ENCODE peak calls at places on chromosome 13, in five cellular contexts. W is tibial nerve, R is SK-N-SH, S is MM.1S, F is cardiac muscle cell. J is an unnamed sample.

GRCh38 chr13:90732049-90732448 is 615.4 kb upstream of the MIR17HG start:
- DNase-seq in W (no peak), R (no peak), S (no peak), F (no peak), J (peak)

GRCh38 chr13:76164290-76164689 is 528.2 kb downstream of the LMO7 start:
- DNase-seq in W (no peak), R (no peak), S (no peak), F (no peak), J (no peak)

GRCh38 chr13:112324121-112324520 is 52.0 kb upstream of the SPACA7 start:
- DNase-seq in W (no peak), R (no peak), S (no peak), F (no peak), J (no peak)

GRCh38 chr13:110559429-110559943 is 2.0 kb downstream of the RAB20 start:
- DNase-seq in W (no peak), R (no peak), S (no peak), F (peak), J (no peak)

GRCh38 chr13:30743319-30744055 is 8.1 kb downstream of the ALOX5AP start:
- DNase-seq in W (no peak), R (no peak), S (no peak), F (no peak), J (no peak)

GRCh38 chr13:94658926-94659649 is 53.3 kb downstream of the SOX21 start:
- DNase-seq in W (no peak), R (no peak), S (no peak), F (no peak), J (peak)

GRCh38 chr13:113625965-113626661 is 31.9 kb downstream of the ATP4B start:
- DNase-seq in W (no peak), R (no peak), S (no peak), F (no peak), J (no peak)

GRCh38 chr13:59747529-59747928 is 416.2 kb downstream of the DIAPH3 start:
- DNase-seq in W (no peak), R (no peak), S (no peak), F (no peak), J (no peak)

GRCh38 chr13:27359203-27359821 is 65.1 kb upstream of the GTF3A start:
- DNase-seq in W (no peak), R (peak), S (peak), F (peak), J (peak)

GRCh38 chr13:99860736-99861135 is 110.8 kb downstream of the ZIC5 start:
- DNase-seq in W (no peak), R (no peak), S (no peak), F (no peak), J (no peak)

DNA sequence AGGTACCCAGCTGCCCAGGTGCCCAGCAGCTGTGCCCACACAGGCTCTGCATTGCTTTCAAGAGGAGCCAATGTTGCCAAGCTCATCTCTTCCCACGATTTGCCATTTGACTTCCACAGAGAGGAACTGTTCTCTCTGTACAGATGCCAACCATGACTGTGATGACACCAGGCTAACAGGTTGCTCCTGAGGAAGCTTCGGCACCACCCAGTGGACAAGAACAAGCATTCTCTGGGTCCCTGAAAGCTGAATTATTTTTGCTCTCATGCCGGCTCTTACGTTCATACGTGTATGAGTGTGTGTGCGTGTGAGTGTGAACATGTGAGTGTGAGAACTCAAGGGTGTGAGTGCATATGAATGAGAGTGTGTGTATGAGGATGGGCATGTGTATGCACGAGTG is 535.2 kb downstream of the LIG4 start:
- DNase-seq in W (no peak), R (peak), S (no peak), F (no peak), J (peak)
- H3K27ac ChIP-seq in W (no peak), R (no peak), S (no peak), F (no peak), J (no peak)

GRCh38 chr13:97307096-97307495 is 85.0 kb downstream of the MBNL2 start:
- DNase-seq in W (no peak), R (no peak), S (no peak), F (no peak), J (no peak)
- H3K27ac ChIP-seq in W (peak), R (peak), S (no peak), F (no peak), J (no peak)

DNA sequence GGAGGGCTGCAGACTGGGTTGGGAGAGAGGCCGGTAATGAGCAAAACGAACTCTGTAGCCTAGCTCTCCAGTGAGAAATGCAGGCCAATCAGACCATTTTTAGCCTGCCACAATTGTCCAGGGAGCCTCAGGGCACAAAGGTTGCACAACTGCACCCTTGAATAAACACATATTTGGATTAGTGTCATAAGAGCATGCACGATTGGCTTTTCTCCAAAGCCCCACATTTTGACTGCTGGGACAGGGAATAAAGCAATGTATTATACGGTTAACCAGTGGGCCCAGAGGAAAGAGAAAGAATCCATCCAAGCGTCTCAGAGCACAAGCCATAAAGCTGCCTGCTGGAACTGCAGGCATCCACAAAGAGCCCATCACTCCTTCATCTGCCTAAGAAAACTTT is 729.4 kb upstream of the SGCG start:
- DNase-seq in W (no peak), R (no peak), S (no peak), F (no peak), J (no peak)
- H3K27ac ChIP-seq in W (no peak), R (no peak), S (no peak), F (peak), J (no peak)

GRCh38 chr13:60765700-60766411 is 368.8 kb downstream of the TDRD3 start:
- DNase-seq in W (no peak), R (no peak), S (no peak), F (peak), J (no peak)
- H3K27ac ChIP-seq in W (no peak), R (no peak), S (no peak), F (peak), J (no peak)

GRCh38 chr13:102847272-102848234 is 1.7 kb downstream of the ERCC5 start:
- DNase-seq in W (no peak), R (peak), S (peak), F (peak), J (no peak)

GRCh38 chr13:102846261-102847015 is 606 bp downstream of the ERCC5 start:
- DNase-seq in W (no peak), R (peak), S (peak), F (peak), J (peak)

GRCh38 chr13:102845289-102845629 is 573 bp upstream of the ERCC5 start:
- DNase-seq in W (no peak), R (no peak), S (no peak), F (no peak), J (no peak)

GRCh38 chr13:102848956-102849355 is 3.1 kb downstream of the ERCC5 start:
- DNase-seq in W (no peak), R (no peak), S (no peak), F (no peak), J (no peak)

GRCh38 chr13:102845630-102846260 is at the start of gene ERCC5:
- DNase-seq in W (peak), R (peak), S (peak), F (peak), J (peak)
- H3K27ac ChIP-seq in W (peak), R (peak), S (peak), F (peak), J (peak)

GRCh38 chr13:29125145-29125933 is 305.2 kb downstream of the MTUS2 start:
- DNase-seq in W (no peak), R (no peak), S (peak), F (peak), J (no peak)
- H3K27ac ChIP-seq in W (no peak), R (no peak), S (no peak), F (no peak), J (no peak)

J was measured in WERI-Rb-1.